ENCODE peak calls at places on chromosome 5, in seven cellular contexts. W is neural crest cell, R is C1 segment of cervical spinal cord, E is NCI-H460, S is Peyer's patch, C is COR-L47, N is A549. T is an unnamed sample.

GRCh38 chr5:57862471-57863282 is 380.1 kb upstream of the ACTBL2 start:
- DNase-seq in W (no peak), R (no peak), E (no peak), S (no peak), C (no peak), N (no peak), T (no peak)

GRCh38 chr5:58752030-58752429 is 169.2 kb downstream of the RAB3C start:
- DNase-seq in W (no peak), R (no peak), E (no peak), S (no peak), C (no peak), N (no peak), T (no peak)

GRCh38 chr5:138936225-138936967 is 61.3 kb upstream of the LRRTM2 start:
- DNase-seq in W (no peak), R (no peak), E (no peak), S (no peak), C (no peak), N (no peak), T (no peak)

GRCh38 chr5:57175586-57175985 is 1.7 kb downstream of the GPBP1 start:
- DNase-seq in W (no peak), R (peak), E (no peak), S (no peak), C (no peak), N (no peak), T (no peak)

GRCh38 chr5:168600409-168600808 is 21.2 kb upstream of the PANK3 start:
- DNase-seq in W (peak), R (no peak), E (no peak), S (peak), C (no peak), N (no peak), T (no peak)

GRCh38 chr5:149423287-149424268 is 44.5 kb upstream of the IL17B start:
- DNase-seq in W (no peak), R (no peak), E (no peak), S (no peak), C (no peak), N (no peak), T (no peak)

GRCh38 chr5:166648736-166649135 is 1642.7 kb upstream of the WWC1 start:
- DNase-seq in W (no peak), R (no peak), E (no peak), S (no peak), C (no peak), N (no peak), T (no peak)

GRCh38 chr5:156396063-156396829 is 69.3 kb downstream of the SGCD start:
- DNase-seq in W (no peak), R (no peak), E (no peak), S (no peak), C (no peak), N (no peak), T (no peak)

GRCh38 chr5:78907255-78907886 is 77.7 kb downstream of the ARSB start:
- DNase-seq in W (no peak), R (no peak), E (no peak), S (peak), C (no peak), N (no peak), T (no peak)

GRCh38 chr5:125012727-125013451 is 266.4 kb upstream of the ZNF608 start:
- DNase-seq in W (no peak), R (no peak), E (no peak), S (no peak), C (no peak), N (no peak), T (no peak)

GRCh38 chr5:73339165-73339564 is 109.4 kb downstream of the FOXD1 start:
- DNase-seq in W (no peak), R (no peak), E (no peak), S (no peak), C (no peak), N (no peak), T (no peak)

GRCh38 chr5:98631311-98632054 is 142.0 kb upstream of the RGMB start:
- DNase-seq in W (no peak), R (no peak), E (no peak), S (no peak), C (no peak), N (peak), T (no peak)

GRCh38 chr5:143148461-143149170 is 254.9 kb downstream of the NR3C1 start:
- DNase-seq in W (no peak), R (no peak), E (no peak), S (no peak), C (no peak), N (no peak), T (no peak)

GRCh38 chr5:139658501-139658927 is 10.4 kb downstream of the CXXC5 start:
- DNase-seq in W (no peak), R (peak), E (no peak), S (no peak), C (no peak), N (no peak), T (no peak)

GRCh38 chr5:45609661-45610060 is 86.5 kb downstream of the HCN1 start:
- DNase-seq in W (no peak), R (no peak), E (no peak), S (no peak), C (no peak), N (no peak), T (no peak)

GRCh38 chr5:39190311-39191102 is 28.9 kb downstream of the FYB1 start:
- DNase-seq in W (no peak), R (no peak), E (no peak), S (no peak), C (no peak), N (no peak), T (no peak)

GRCh38 chr5:154276932-154277331 is 86.4 kb downstream of the GALNT10 start:
- DNase-seq in W (no peak), R (no peak), E (no peak), S (peak), C (no peak), N (peak), T (no peak)

GRCh38 chr5:1048861-1049838 is 40.5 kb downstream of the NKD2 start:
- DNase-seq in W (no peak), R (no peak), E (no peak), S (no peak), C (no peak), N (no peak), T (no peak)

GRCh38 chr5:167339205-167339604 is 952.2 kb upstream of the WWC1 start:
- DNase-seq in W (no peak), R (no peak), E (no peak), S (no peak), C (no peak), N (no peak), T (no peak)

GRCh38 chr5:131268758-131269370 is 5.0 kb downstream of the CDC42SE2 start:
- DNase-seq in W (no peak), R (no peak), E (no peak), S (no peak), C (no peak), N (no peak), T (no peak)

GRCh38 chr5:127685662-127686061 is 17.5 kb upstream of the CCDC192 start:
- DNase-seq in W (no peak), R (no peak), E (no peak), S (no peak), C (no peak), N (no peak), T (no peak)

GRCh38 chr5:14715481-14715880 is 51.0 kb downstream of the OTULIN start:
- DNase-seq in W (no peak), R (no peak), E (no peak), S (no peak), C (no peak), N (no peak), T (no peak)

GRCh38 chr5:154285661-154286408 is 95.3 kb downstream of the GALNT10 start:
- DNase-seq in W (no peak), R (no peak), E (no peak), S (no peak), C (no peak), N (peak), T (no peak)

GRCh38 chr5:132474131-132474723 is 16.3 kb downstream of the IRF1 start:
- DNase-seq in W (no peak), R (no peak), E (no peak), S (peak), C (no peak), N (no peak), T (no peak)

GRCh38 chr5:129820-130219 is 37.9 kb downstream of the PLEKHG4B start:
- DNase-seq in W (no peak), R (no peak), E (no peak), S (no peak), C (no peak), N (no peak), T (no peak)

GRCh38 chr5:10144040-10144439 is 105.6 kb downstream of the ATPSCKMT start:
- DNase-seq in W (no peak), R (no peak), E (no peak), S (no peak), C (no peak), N (no peak), T (no peak)

GRCh38 chr5:20678814-20679298 is 690.9 kb upstream of the CDH18 start:
- DNase-seq in W (no peak), R (no peak), E (peak), S (no peak), C (no peak), N (peak), T (no peak)

T was measured in CD14-positive monocyte.